ENCODE peak calls at places on chromosomes 13 and 19, in six cellular contexts. O is colonic mucosa, F is breast epithelium, M is heart left ventricle, A is IMR-90, S is BJ. K is an unnamed sample.

GRCh38 chr19:3625996-3626472 is 556 bp downstream of the CACTIN start:
- DNase-seq in M (no peak), F (no peak), O (no peak), A (no peak), S (no peak), K (no peak)

GRCh38 chr19:49423985-49424303 is 703 bp upstream of the PTH2 start:
- DNase-seq in F (no peak), A (no peak), M (no peak), O (no peak), S (no peak), K (no peak)

GRCh38 chr13:37011788-37012187 is 11.2 kb downstream of the EXOSC8 start:
- DNase-seq in A (no peak), F (no peak), M (no peak), O (no peak), S (no peak), K (no peak)

GRCh38 chr19:13234518-13234917 is 84.3 kb downstream of the IER2 start:
- DNase-seq in O (peak; percentile 83), S (no peak), A (no peak), M (no peak), F (no peak), K (no peak)

GRCh38 chr13:68481130-68481529 is 1251.0 kb upstream of the PCDH9 start:
- DNase-seq in O (no peak), M (no peak), A (no peak), F (no peak), S (no peak), K (no peak)

GRCh38 chr13:63425131-63425530 is 2009.5 kb upstream of the PCDH20 start:
- DNase-seq in F (no peak), A (peak; percentile 43), M (no peak), S (peak; percentile 28), O (no peak), K (no peak)

GRCh38 chr19:49895566-49896297 is 955 bp downstream of the IL4I1 start:
- DNase-seq in S (no peak), A (no peak), M (no peak), O (no peak), F (no peak), K (no peak)

GRCh38 chr19:38831142-38831605 is 420 bp downstream of the ECH1 start:
- DNase-seq in S (peak; percentile 85), M (peak; percentile 88), O (peak; percentile 88), F (peak; percentile 89), A (peak; percentile 95), K (peak; percentile 64)

GRCh38 chr19:33186835-33187540 is 7.1 kb upstream of the LRP3 start:
- DNase-seq in M (peak; percentile 27), O (peak; percentile 52), S (no peak), A (no peak), F (no peak), K (no peak)

GRCh38 chr19:19537321-19538048 is 580 bp upstream of the CILP2 start:
- DNase-seq in F (no peak), O (no peak), M (no peak), S (no peak), A (no peak), K (no peak)

GRCh38 chr13:44396963-44397580 is 23.4 kb downstream of the SERP2 start:
- DNase-seq in O (no peak), F (no peak), S (peak; percentile 15), M (peak; percentile 43), A (peak; percentile 26), K (no peak)

GRCh38 chr13:24119593-24120508 is 40.7 kb upstream of the SPATA13 start:
- DNase-seq in F (no peak), A (peak; percentile 64), O (no peak), M (no peak), S (no peak), K (peak; percentile 14)

GRCh38 chr13:99215466-99215865 is 14.8 kb downstream of the UBAC2 start:
- DNase-seq in S (no peak), O (no peak), F (no peak), M (no peak), A (no peak), K (peak; percentile 27)

GRCh38 chr19:38134538-38135149 is 89.4 kb downstream of the DPF1 start:
- DNase-seq in S (no peak), A (peak; percentile 37), M (no peak), O (peak; percentile 40), F (no peak), K (peak; percentile 28)

GRCh38 chr13:73497430-73497829 is 438.6 kb downstream of the KLF5 start:
- DNase-seq in A (no peak), O (no peak), M (no peak), S (no peak), F (no peak), K (no peak)

GRCh38 chr19:4007836-4008539 is 452 bp downstream of the PIAS4 start:
- DNase-seq in S (no peak), M (no peak), A (no peak), O (peak; percentile 56), F (peak; percentile 30), K (peak; percentile 36)

GRCh38 chr13:29934531-29935308 is 84.3 kb upstream of the UBL3 start:
- DNase-seq in F (no peak), O (no peak), A (no peak), S (no peak), M (no peak), K (no peak)

GRCh38 chr13:81917829-81918228 is 1576.9 kb upstream of the SPRY2 start:
- DNase-seq in M (no peak), A (no peak), S (no peak), F (no peak), O (no peak), K (no peak)

GRCh38 chr13:45333251-45333972 is 7.6 kb downstream of the TPT1 start:
- DNase-seq in A (no peak), S (no peak), F (no peak), M (no peak), O (no peak), K (no peak)

GRCh38 chr19:50341091-50341564 is 12.0 kb upstream of the KCNC3 start:
- DNase-seq in M (no peak), A (no peak), F (no peak), S (no peak), O (no peak), K (no peak)

GRCh38 chr19:30158893-30159245 is 213.3 kb upstream of the ZNF536 start:
- DNase-seq in M (no peak), A (no peak), S (no peak), O (no peak), F (no peak), K (no peak)

GRCh38 chr19:13100871-13101589 is 1.6 kb downstream of the LYL1 start:
- DNase-seq in A (no peak), S (no peak), F (no peak), M (no peak), O (no peak), K (peak; percentile 60)

GRCh38 chr19:45763691-45764294 is 5.3 kb downstream of the SIX5 start:
- DNase-seq in A (no peak), S (no peak), F (no peak), O (no peak), M (no peak), K (no peak)

GRCh38 chr13:47408546-47409319 is 511.9 kb upstream of the HTR2A start:
- DNase-seq in O (no peak), A (no peak), S (no peak), F (no peak), M (no peak), K (no peak)

GRCh38 chr13:105897575-105897974 is 637.9 kb downstream of the EFNB2 start:
- DNase-seq in S (no peak), A (no peak), F (no peak), O (no peak), M (no peak), K (no peak)

DNA sequence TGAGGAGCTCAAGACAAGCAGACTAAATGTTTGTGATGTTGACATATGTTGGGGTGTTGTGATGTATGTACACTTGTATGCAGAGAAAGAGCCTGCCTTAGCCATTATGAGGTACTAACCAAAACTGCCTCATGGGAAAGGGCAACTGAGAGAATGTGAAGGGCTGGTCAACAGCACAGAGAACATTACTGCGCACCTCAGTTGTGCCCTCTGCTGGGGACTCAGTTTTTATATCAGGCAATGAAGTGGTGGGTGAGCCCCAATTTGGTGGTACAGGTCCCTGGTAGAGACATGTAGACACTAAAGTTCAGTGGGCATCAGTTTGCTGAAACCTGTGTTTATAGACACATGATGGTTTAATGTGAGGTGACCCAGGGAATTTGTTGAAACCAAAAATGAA is 286.9 kb downstream of the DCT start:
- DNase-seq in O (no peak), F (no peak), S (no peak), A (peak; percentile 26), M (no peak), K (no peak)
- TF ChIP-seq CTCF in O (peak; percentile 17), F (peak; percentile 11), S (peak; percentile 53), A (peak; percentile 40), M (peak; percentile 39), K (no peak)

GRCh38 chr19:5137571-5138124 is 168.7 kb downstream of the KDM4B start:
- DNase-seq in O (no peak), A (no peak), F (no peak), S (no peak), M (no peak), K (no peak)

GRCh38 chr19:5137114-5137513 is 168.2 kb downstream of the KDM4B start:
- DNase-seq in A (no peak), S (no peak), M (no peak), O (no peak), F (no peak), K (no peak)

GRCh38 chr19:5141278-5141925 is 172.5 kb downstream of the KDM4B start:
- DNase-seq in M (peak; percentile 16), A (peak; percentile 45), S (no peak), O (no peak), F (no peak), K (no peak)

GRCh38 chr19:5136060-5136855 is 167.3 kb downstream of the KDM4B start:
- DNase-seq in A (no peak), M (no peak), O (no peak), S (no peak), F (no peak), K (no peak)

GRCh38 chr19:5138606-5139594 is 170.0 kb downstream of the KDM4B start:
- DNase-seq in M (peak; percentile 52), O (peak; percentile 54), A (peak; percentile 47), F (no peak), S (peak; percentile 46), K (no peak)
- H3K36me3 ChIP-seq in M (no peaks in the 10 kb centered on the region), O (peaks cover 2% of the 10 kb centered on the region), A (peaks cover 79% of the 10 kb centered on the region), F (peaks cover 11% of the 10 kb centered on the region), S (peaks cover 59% of the 10 kb centered on the region), K (peaks cover 2% of the 10 kb centered on the region)

DNA sequence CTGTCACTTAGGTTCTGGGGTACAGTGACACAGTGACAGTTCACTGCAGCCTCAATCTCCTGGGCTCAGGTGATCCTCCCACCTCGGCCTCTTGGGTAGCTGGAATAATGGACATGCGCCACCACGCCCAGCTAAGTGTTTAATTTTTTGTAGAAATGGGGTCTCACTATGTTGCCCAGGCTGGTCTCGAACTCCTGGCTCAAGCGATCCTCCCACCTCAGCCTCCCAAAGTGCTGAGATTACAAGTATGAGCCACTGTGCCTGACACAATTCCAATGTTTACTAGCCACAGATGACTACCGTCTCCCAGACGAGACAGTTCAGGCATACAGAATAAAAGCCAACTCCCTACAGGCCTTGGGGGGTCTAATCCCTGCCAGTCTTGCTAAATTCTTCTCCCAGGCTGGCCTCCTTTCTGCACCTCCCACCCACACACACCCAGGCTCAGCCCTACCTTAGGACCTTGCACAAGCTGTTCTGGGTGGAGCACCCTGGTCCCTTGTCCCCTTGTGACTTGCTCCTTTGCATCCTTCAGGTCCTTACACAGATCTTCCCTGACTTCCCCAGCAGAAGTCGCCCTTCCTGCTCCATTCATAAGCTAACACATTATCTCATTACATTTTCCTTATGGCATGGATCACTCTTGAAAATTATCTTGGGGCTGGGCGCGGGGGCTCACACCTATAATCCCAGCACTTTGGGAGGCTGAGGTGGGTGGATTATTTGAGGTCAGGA is 106.4 kb downstream of the INSR start:
- DNase-seq in O (no peak), S (no peak), F (no peak), A (no peak), M (no peak), K (no peak)
- TF ChIP-seq CTCF in O (no peak), S (no peak), F (no peak), A (no peak), M (no peak), K (no peak)

GRCh38 chr19:11027381-11027780 is 61.9 kb upstream of the LDLR start:
- DNase-seq in S (no peak), M (no peak), A (no peak), F (no peak), O (no peak), K (no peak)
- H3K36me3 ChIP-seq in S (peaks cover 52% of the 10 kb centered on the region), M (peaks cover 14% of the 10 kb centered on the region), A (peaks cover 90% of the 10 kb centered on the region), F (peaks cover 3% of the 10 kb centered on the region), O (peaks cover 18% of the 10 kb centered on the region), K (peaks cover 17% of the 10 kb centered on the region)